ENCODE peak calls at places on chromosome 7, in six cellular contexts. A, E, Z, S, X and D are unnamed samples.

GRCh38 chr7:40656349-40656748 is 521.5 kb downstream of the SUGCT start:
- DNase-seq in A (no peak), E (no peak), Z (no peak), S (no peak), X (no peak), D (no peak)

GRCh38 chr7:17084166-17084475 is 202.3 kb upstream of the AGR3 start:
- DNase-seq in A (no peak), E (no peak), Z (no peak), S (no peak), X (no peak), D (no peak)

GRCh38 chr7:96199421-96199820 is 122.5 kb downstream of the SLC25A13 start:
- DNase-seq in A (no peak), E (no peak), Z (no peak), S (no peak), X (no peak), D (no peak)

GRCh38 chr7:380724-381210 is 90.8 kb downstream of the FOXL3 start:
- DNase-seq in A (no peak), E (no peak), Z (no peak), S (no peak), X (no peak), D (no peak)

GRCh38 chr7:130143986-130144618 is 61.1 kb downstream of the TMEM209 start:
- DNase-seq in A (no peak), E (no peak), Z (no peak), S (no peak), X (no peak), D (no peak)

GRCh38 chr7:94417921-94418320 is 23.2 kb downstream of the COL1A2 start:
- DNase-seq in A (peak; percentile 49), E (no peak), Z (no peak), S (no peak), X (no peak), D (no peak)

GRCh38 chr7:112420236-112420945 is 29.9 kb upstream of the IFRD1 start:
- DNase-seq in A (no peak), E (no peak), Z (no peak), S (peak; percentile 30), X (peak; percentile 79), D (no peak)

GRCh38 chr7:151885202-151885580 is 8.3 kb upstream of the PRKAG2 start:
- DNase-seq in A (no peak), E (no peak), Z (no peak), S (no peak), X (no peak), D (no peak)

GRCh38 chr7:26718063-26718462 is 146.3 kb downstream of the SKAP2 start:
- DNase-seq in A (no peak), E (no peak), Z (no peak), S (no peak), X (no peak), D (no peak)